ENCODE peak calls at places on chromosomes 6 and 20, in four cellular contexts. R, G, N and S are unnamed samples.

GRCh38 chr6:168060521-168060931 is 18.5 kb downstream of the FRMD1 start:
- DNase-seq in R (no peak), G (peak), N (peak), S (peak)

GRCh38 chr20:5785146-5785545 is 34.9 kb downstream of the SHLD1 start:
- DNase-seq in R (no peak), G (peak), N (no peak), S (no peak)

GRCh38 chr20:10263385-10264165 is 44.9 kb downstream of the SNAP25 start:
- DNase-seq in R (no peak), G (no peak), N (no peak), S (no peak)

GRCh38 chr6:31658158-31658688 is 2.4 kb downstream of the C6orf47 start:
- DNase-seq in R (no peak), G (no peak), N (no peak), S (no peak)

GRCh38 chr20:10596726-10597125 is 77.1 kb downstream of the JAG1 start:
- DNase-seq in R (no peak), G (peak), N (no peak), S (no peak)

GRCh38 chr20:58145506-58146080 is 82.9 kb downstream of the ANKRD60 start:
- DNase-seq in R (peak), G (no peak), N (no peak), S (no peak)

GRCh38 chr6:169838291-169839028 is 87.0 kb downstream of the ERMARD start:
- DNase-seq in R (no peak), G (no peak), N (peak), S (no peak)

GRCh38 chr20:35768731-35769664 is 2.8 kb upstream of the PHF20 start:
- DNase-seq in R (peak), G (peak), N (peak), S (peak)

GRCh38 chr6:3235486-3235885 is 8.0 kb upstream of the TUBB2B start:
- DNase-seq in R (no peak), G (no peak), N (no peak), S (no peak)

GRCh38 chr6:66662196-66662595 is 955.2 kb upstream of the EYS start:
- DNase-seq in R (no peak), G (peak), N (no peak), S (no peak)

GRCh38 chr6:26159417-26160273 is 72.4 kb downstream of the HFE start:
- DNase-seq in R (no peak), G (no peak), N (no peak), S (no peak)

GRCh38 chr6:149846321-149846720 is 17.8 kb downstream of the LRP11 start:
- DNase-seq in R (no peak), G (peak), N (peak), S (peak)

GRCh38 chr20:48769111-48769879 is 58.5 kb downstream of the PREX1 start:
- DNase-seq in R (no peak), G (no peak), N (peak), S (no peak)

GRCh38 chr6:72619883-72620696 is 1.8 kb upstream of the KCNQ5 start:
- DNase-seq in R (peak), G (no peak), N (peak), S (no peak)

GRCh38 chr6:163355471-163355991 is 59.0 kb upstream of the QKI start:
- DNase-seq in R (peak), G (peak), N (no peak), S (no peak)

GRCh38 chr6:163354085-163354484 is 60.4 kb upstream of the QKI start:
- DNase-seq in R (no peak), G (no peak), N (no peak), S (no peak)

GRCh38 chr6:163356743-163357142 is 57.8 kb upstream of the QKI start:
- DNase-seq in R (no peak), G (no peak), N (no peak), S (no peak)

GRCh38 chr6:163354779-163355431 is 59.6 kb upstream of the QKI start:
- DNase-seq in R (no peak), G (no peak), N (no peak), S (no peak)

GRCh38 chr6:163356324-163356723 is 58.2 kb upstream of the QKI start:
- DNase-seq in R (peak), G (peak), N (no peak), S (no peak)
- H3K27ac ChIP-seq in R (peak), G (no peak), N (peak), S (peak)

DNA sequence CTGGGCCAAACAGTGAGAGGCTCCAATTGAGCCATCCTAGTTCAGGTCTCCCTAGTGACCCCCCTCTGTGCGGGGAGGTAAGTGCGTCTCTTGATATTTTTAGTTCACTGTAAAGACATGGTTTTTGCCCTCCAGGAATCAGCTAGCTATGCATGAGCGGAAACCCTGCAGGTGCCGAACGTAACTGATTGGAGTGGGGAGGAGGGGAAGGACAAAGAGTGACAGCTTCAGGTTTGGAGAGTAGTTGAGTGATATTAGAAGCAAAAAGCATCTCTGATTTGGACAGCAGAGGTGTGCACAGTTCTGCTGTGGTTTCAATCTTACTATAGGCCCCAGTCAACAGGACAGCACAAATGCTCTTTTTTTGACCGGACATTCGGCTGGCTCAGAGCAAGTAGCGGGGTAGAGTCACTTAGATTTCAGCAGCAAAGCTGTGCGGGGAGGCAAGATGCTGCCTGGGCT is 31.8 kb downstream of the TBC1D7 start:
- DNase-seq in R (no peak), G (no peak), N (no peak), S (no peak)
- TF ChIP-seq CTCF in R (no peak), G (no peak), N (no peak), S (no peak)

GRCh38 chr6:142558785-142559184 is 257.0 kb downstream of the ADGRG6 start:
- DNase-seq in R (no peak), G (no peak), N (no peak), S (no peak)

GRCh38 chr6:142566628-142567396 is 265.0 kb downstream of the ADGRG6 start:
- DNase-seq in R (no peak), G (peak), N (peak), S (no peak)

GRCh38 chr6:142567476-142567875 is 265.7 kb downstream of the ADGRG6 start:
- DNase-seq in R (no peak), G (no peak), N (no peak), S (no peak)

GRCh38 chr6:142561511-142562265 is 259.9 kb downstream of the ADGRG6 start:
- DNase-seq in R (no peak), G (no peak), N (no peak), S (no peak)

GRCh38 chr6:142562865-142563264 is 261.1 kb downstream of the ADGRG6 start:
- DNase-seq in R (no peak), G (no peak), N (no peak), S (no peak)
- H3K27ac ChIP-seq in R (no peak), G (no peak), N (no peak), S (no peak)

GRCh38 chr6:159532155-159532554 is 160.9 kb downstream of the SOD2 start:
- DNase-seq in R (no peak), G (no peak), N (no peak), S (no peak)

GRCh38 chr6:159525445-159526031 is 167.5 kb downstream of the SOD2 start:
- DNase-seq in R (no peak), G (no peak), N (no peak), S (no peak)

GRCh38 chr6:159522877-159523547 is 170.0 kb downstream of the SOD2 start:
- DNase-seq in R (no peak), G (no peak), N (no peak), S (no peak)

GRCh38 chr6:159529820-159530405 is 163.1 kb downstream of the SOD2 start:
- DNase-seq in R (no peak), G (no peak), N (no peak), S (no peak)

GRCh38 chr6:159527351-159527750 is 165.7 kb downstream of the SOD2 start:
- DNase-seq in R (no peak), G (no peak), N (no peak), S (no peak)
- TF ChIP-seq CTCF in R (no peak), G (no peak), N (no peak), S (no peak)

GRCh38 chr20:689947-690346 is 14.3 kb upstream of the SCRT2 start:
- DNase-seq in R (no peak), G (no peak), N (no peak), S (no peak)

GRCh38 chr20:688809-689208 is 13.2 kb upstream of the SCRT2 start:
- DNase-seq in R (no peak), G (no peak), N (no peak), S (no peak)

GRCh38 chr20:687468-688203 is 12.0 kb upstream of the SCRT2 start:
- DNase-seq in R (no peak), G (no peak), N (no peak), S (no peak)

GRCh38 chr20:692044-692443 is 16.4 kb upstream of the SCRT2 start:
- DNase-seq in R (no peak), G (no peak), N (no peak), S (peak)

GRCh38 chr20:689348-689747 is 13.7 kb upstream of the SCRT2 start:
- DNase-seq in R (no peak), G (no peak), N (no peak), S (no peak)
- H3K27ac ChIP-seq in R (no peak), G (no peak), N (no peak), S (no peak)